ENCODE peak calls at places on chromosome 9, in six cellular contexts. F is tibial artery, E is left ventricle myocardium inferior, W is cardiac muscle cell, Q is HFFc6, K is neural crest cell. M is an unnamed sample.

GRCh38 chr9:28758971-28759370 is 1185.7 kb upstream of the C9orf72 start:
- DNase-seq in F (no peak), E (no peak), W (no peak), Q (no peak), K (no peak), M (no peak)

GRCh38 chr9:112051812-112052211 is 123.3 kb downstream of the SUSD1 start:
- DNase-seq in F (no peak), E (no peak), W (no peak), Q (no peak), K (no peak), M (no peak)

GRCh38 chr9:94639045-94639995 is at the start of gene FBP1:
- DNase-seq in F (peak), E (peak), W (peak), Q (no peak), K (peak), M (peak)

GRCh38 chr9:90025816-90026215 is 421.0 kb downstream of the GADD45G start:
- DNase-seq in F (no peak), E (no peak), W (no peak), Q (no peak), K (no peak), M (no peak)

GRCh38 chr9:136840877-136841645 is 1.2 kb upstream of the AJM1 start:
- DNase-seq in F (no peak), E (no peak), W (peak), Q (peak), K (no peak), M (no peak)

GRCh38 chr9:14346301-14346721 is 32.4 kb upstream of the NFIB start:
- DNase-seq in F (peak), E (peak), W (no peak), Q (no peak), K (no peak), M (no peak)

GRCh38 chr9:122135529-122135859 is 24.1 kb downstream of the NDUFA8 start:
- DNase-seq in F (no peak), E (no peak), W (no peak), Q (no peak), K (no peak), M (no peak)

GRCh38 chr9:136648746-136649145 is 14.0 kb upstream of the EGFL7 start:
- DNase-seq in F (peak), E (peak), W (no peak), Q (no peak), K (no peak), M (peak)

GRCh38 chr9:21153688-21154608 is 12.3 kb upstream of the IFNW1 start:
- DNase-seq in F (no peak), E (no peak), W (peak), Q (no peak), K (peak), M (no peak)

GRCh38 chr9:133137451-133138231 is 16.6 kb upstream of the RALGDS start:
- DNase-seq in F (no peak), E (peak), W (no peak), Q (no peak), K (no peak), M (no peak)

GRCh38 chr9:37033753-37034319 is at the start of gene PAX5:
- DNase-seq in F (no peak), E (no peak), W (no peak), Q (no peak), K (no peak), M (no peak)

GRCh38 chr9:14221558-14221957 is 92.4 kb downstream of the NFIB start:
- DNase-seq in F (no peak), E (no peak), W (no peak), Q (peak), K (no peak), M (no peak)

DNA sequence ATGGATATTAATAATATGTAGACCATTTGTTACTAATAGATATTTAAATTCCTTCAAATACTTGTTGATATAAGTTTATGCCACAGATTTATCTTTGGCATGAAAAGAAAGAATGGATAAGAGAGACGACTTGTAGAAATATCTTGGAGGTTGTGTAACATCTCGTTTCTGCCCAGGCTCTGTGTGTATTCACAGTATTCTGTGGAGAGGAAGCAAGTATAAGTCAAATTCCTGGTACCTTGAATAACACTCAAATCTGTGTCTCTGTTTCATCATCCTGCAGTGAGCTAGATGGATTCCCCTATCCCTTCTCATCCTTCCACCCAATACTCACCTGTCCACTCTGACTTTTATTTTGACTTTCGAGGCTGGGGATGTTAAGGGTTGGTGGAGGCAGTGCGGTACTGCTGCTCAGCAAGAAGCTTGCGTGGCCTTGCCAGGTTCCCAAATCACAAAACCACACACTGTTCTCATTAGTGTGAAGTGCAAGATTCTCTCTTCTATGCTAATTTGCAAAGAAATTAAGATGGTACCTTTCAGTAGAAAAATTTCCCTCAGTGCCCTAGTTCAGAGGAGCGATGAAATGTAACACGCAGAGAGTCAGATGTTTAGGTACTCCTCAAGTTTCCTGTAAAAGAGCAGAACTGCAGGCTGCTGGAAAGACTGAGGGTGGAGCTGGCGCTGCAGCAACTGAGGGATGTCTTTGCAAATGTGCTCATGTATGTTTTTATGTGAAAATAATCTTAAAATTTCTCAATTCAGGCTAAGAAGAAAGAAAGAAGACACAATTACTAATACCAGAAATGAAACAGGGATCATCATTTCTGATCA is 42.6 kb upstream of the ANKRD18A start:
- DNase-seq in F (no peak), E (no peak), W (no peak), Q (no peak), K (no peak), M (no peak)
- TF ChIP-seq CTCF in F (no peak), E (peak), W (peak), Q (no peak), K (peak), M (no peak)

GRCh38 chr9:16485155-16485554 is 385.3 kb downstream of the BNC2 start:
- DNase-seq in F (no peak), E (no peak), W (no peak), Q (no peak), K (no peak), M (no peak)

GRCh38 chr9:16484744-16485143 is 385.7 kb downstream of the BNC2 start:
- DNase-seq in F (no peak), E (no peak), W (no peak), Q (no peak), K (no peak), M (no peak)

GRCh38 chr9:16484178-16484577 is 386.3 kb downstream of the BNC2 start:
- DNase-seq in F (no peak), E (no peak), W (no peak), Q (no peak), K (no peak), M (no peak)

GRCh38 chr9:16485575-16486321 is 384.7 kb downstream of the BNC2 start:
- DNase-seq in F (no peak), E (no peak), W (no peak), Q (no peak), K (no peak), M (no peak)

GRCh38 chr9:16482764-16483163 is 387.7 kb downstream of the BNC2 start:
- DNase-seq in F (no peak), E (no peak), W (no peak), Q (no peak), K (no peak), M (no peak)
- TF ChIP-seq CTCF in F (no peak), E (no peak), W (no peak), Q (no peak), K (no peak), M (no peak)

DNA sequence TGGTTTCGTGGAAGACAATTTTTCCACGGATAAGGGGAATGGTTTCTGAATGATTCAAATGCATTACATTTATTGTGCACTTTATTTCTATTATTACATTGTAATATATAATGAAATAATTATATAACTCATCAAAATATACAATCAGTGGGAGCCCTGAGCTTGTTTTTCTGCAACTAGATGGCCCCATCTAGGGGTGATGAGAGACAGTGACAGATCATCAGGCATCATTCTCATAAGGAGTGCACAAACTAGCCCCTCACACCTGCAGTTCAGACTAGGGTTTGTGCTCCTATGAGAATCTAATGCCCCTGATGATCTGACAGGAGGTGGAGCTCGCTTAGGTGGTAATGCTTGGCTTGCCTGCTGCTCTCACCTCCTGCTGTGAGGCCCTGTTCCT is 6.4 kb downstream of the ISCA1 start:
- DNase-seq in F (no peak), E (no peak), W (no peak), Q (peak), K (no peak), M (no peak)
- TF ChIP-seq CTCF in F (no peak), E (peak), W (peak), Q (peak), K (peak), M (no peak)

GRCh38 chr9:109653470-109653869 is 126.5 kb upstream of the PALM2AKAP2 start:
- DNase-seq in F (no peak), E (no peak), W (no peak), Q (no peak), K (no peak), M (no peak)

GRCh38 chr9:109652112-109652511 is 127.9 kb upstream of the PALM2AKAP2 start:
- DNase-seq in F (no peak), E (no peak), W (no peak), Q (no peak), K (no peak), M (no peak)

DNA sequence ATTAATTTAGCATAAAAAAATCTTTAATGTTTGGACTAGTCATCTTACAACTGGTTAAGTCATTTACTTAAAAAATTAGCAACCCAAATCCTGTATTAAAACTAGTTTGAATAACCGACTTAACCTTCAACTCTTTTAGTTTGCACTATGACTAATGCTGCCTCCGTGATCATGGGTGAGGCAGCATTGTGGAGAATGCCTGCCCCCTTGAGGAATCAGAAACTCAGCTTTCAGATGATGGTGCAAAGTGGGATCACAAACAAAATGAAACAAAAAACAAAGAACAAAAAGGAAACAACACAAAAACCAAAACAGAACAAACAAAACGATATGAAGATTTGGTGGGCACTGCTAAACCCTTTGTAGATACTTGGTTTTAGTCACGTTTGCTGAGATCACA is 127.0 kb upstream of the PALM2AKAP2 start:
- DNase-seq in F (no peak), E (no peak), W (peak), Q (peak), K (no peak), M (no peak)
- TF ChIP-seq CTCF in F (peak), E (peak), W (peak), Q (peak), K (peak), M (no peak)

M was measured in CD14-positive monocyte.